ENCODE peak calls at places on chromosomes 13 and 19, in seven cellular contexts. Z, L, M, T, E, A and P are unnamed samples. For H3K36me3 and H3K4me1, the result is how much of the 10 kb centered on the place peaks cover.

GRCh38 chr13:94967183-94968039 is 255.1 kb upstream of the SOX21 start:
- DNase-seq in Z (no peak), L (no peak), M (peak), T (no peak), E (no peak), A (no peak), P (no peak)

GRCh38 chr19:21101511-21102242 is 19.7 kb downstream of the ZNF714 start:
- DNase-seq in Z (peak), L (no peak), M (no peak), T (no peak), E (no peak), A (no peak), P (no peak)

GRCh38 chr19:50490991-50491472 is 14.4 kb upstream of the GARIN5A start:
- DNase-seq in Z (no peak), L (peak), M (no peak), T (no peak), E (peak), A (no peak), P (no peak)

GRCh38 chr13:61002686-61003085 is 413.0 kb downstream of the PCDH20 start:
- DNase-seq in Z (no peak), L (no peak), M (no peak), T (no peak), E (no peak), A (no peak), P (no peak)

GRCh38 chr13:95087746-95088305 is 213.4 kb downstream of the ABCC4 start:
- DNase-seq in Z (peak), L (no peak), M (no peak), T (no peak), E (no peak), A (no peak), P (no peak)

GRCh38 chr19:4908311-4908710 is 990 bp upstream of the UHRF1 start:
- DNase-seq in Z (no peak), L (no peak), M (no peak), T (no peak), E (no peak), A (no peak), P (no peak)

GRCh38 chr19:18460900-18461299 is 23.0 kb upstream of the ISYNA1 start:
- DNase-seq in Z (peak), L (no peak), M (no peak), T (no peak), E (no peak), A (no peak), P (no peak)

GRCh38 chr13:114101325-114101821 is 31.1 kb downstream of the RASA3 start:
- DNase-seq in Z (no peak), L (peak), M (peak), T (no peak), E (peak), A (no peak), P (no peak)

GRCh38 chr13:20090349-20090748 is 70.5 kb downstream of the GJA3 start:
- DNase-seq in Z (no peak), L (no peak), M (no peak), T (no peak), E (no peak), A (no peak), P (no peak)

GRCh38 chr13:51764184-51765141 is 39.5 kb downstream of the DHRS12 start:
- DNase-seq in Z (no peak), L (no peak), M (no peak), T (no peak), E (peak), A (peak), P (peak)

GRCh38 chr19:17775991-17776803 is 18.7 kb upstream of the B3GNT3 start:
- DNase-seq in Z (no peak), L (no peak), M (no peak), T (no peak), E (no peak), A (no peak), P (no peak)

GRCh38 chr13:49308977-49309408 is 61.3 kb downstream of the CDADC1 start:
- DNase-seq in Z (no peak), L (peak), M (no peak), T (no peak), E (no peak), A (no peak), P (no peak)

GRCh38 chr13:63501702-63502101 is 2086.1 kb upstream of the PCDH20 start:
- DNase-seq in Z (no peak), L (no peak), M (no peak), T (no peak), E (no peak), A (no peak), P (no peak)

GRCh38 chr19:5934002-5934401 is 19.9 kb downstream of the CAPS start:
- DNase-seq in Z (no peak), L (no peak), M (no peak), T (no peak), E (no peak), A (no peak), P (no peak)

GRCh38 chr19:36040495-36040894 is 7.8 kb upstream of the CLIP3 start:
- DNase-seq in Z (no peak), L (no peak), M (no peak), T (no peak), E (no peak), A (no peak), P (no peak)
- H3K36me3 ChIP-seq in Z (under half), L (under half), M (under half), T (under half), E (under half), A (under half), P (under half)

GRCh38 chr13:75417006-75417384 is 65.0 kb downstream of the TBC1D4 start:
- DNase-seq in Z (no peak), L (no peak), M (no peak), T (no peak), E (no peak), A (no peak), P (no peak)

GRCh38 chr13:75411924-75412537 is 69.9 kb downstream of the TBC1D4 start:
- DNase-seq in Z (no peak), L (peak), M (no peak), T (no peak), E (no peak), A (no peak), P (no peak)

GRCh38 chr13:75416327-75417005 is 65.5 kb downstream of the TBC1D4 start:
- DNase-seq in Z (no peak), L (no peak), M (peak), T (no peak), E (no peak), A (no peak), P (no peak)

GRCh38 chr13:75415720-75416119 is 66.2 kb downstream of the TBC1D4 start:
- DNase-seq in Z (peak), L (no peak), M (no peak), T (no peak), E (no peak), A (no peak), P (no peak)

DNA sequence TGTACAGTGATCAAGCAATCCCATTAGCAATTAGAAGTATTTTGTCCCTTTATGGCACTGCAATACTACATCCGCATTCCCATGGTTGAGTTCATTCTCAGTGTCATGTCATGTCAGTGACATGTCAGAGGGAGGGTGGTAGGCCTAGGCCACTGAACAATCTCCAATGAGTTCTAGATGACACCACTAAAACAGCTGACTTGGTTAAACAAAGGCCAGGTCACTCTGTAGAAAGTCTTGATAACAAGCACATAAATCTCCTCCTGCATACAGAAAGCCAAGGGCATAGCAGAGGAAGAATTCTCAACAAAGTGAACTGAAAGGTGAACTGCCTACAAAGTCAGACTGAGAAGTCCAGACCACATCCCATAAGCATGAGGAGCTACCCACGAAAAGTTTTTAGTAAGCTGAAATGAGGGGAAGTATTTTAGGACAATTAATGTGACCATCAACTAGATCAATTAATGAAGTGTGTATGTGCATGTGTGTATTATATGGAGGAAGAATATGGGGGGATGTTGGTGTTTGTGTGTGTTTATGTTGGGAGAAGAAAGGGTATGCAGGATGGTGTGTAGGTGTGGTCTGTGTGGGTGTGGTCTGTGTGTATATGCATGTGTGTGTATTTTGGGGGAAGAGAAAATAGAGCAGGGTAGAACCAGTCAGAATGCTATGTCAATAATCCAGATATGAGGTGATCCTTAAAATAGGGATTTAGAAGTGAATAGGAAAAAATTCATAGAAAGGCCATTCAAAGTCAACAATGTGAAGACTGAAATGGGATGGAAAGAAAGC is 67.7 kb downstream of the TBC1D4 start:
- DNase-seq in Z (no peak), L (no peak), M (no peak), T (no peak), E (no peak), A (no peak), P (no peak)
- H3K27ac ChIP-seq in Z (no peak), L (no peak), M (no peak), T (no peak), E (no peak), A (no peak), P (no peak)

DNA sequence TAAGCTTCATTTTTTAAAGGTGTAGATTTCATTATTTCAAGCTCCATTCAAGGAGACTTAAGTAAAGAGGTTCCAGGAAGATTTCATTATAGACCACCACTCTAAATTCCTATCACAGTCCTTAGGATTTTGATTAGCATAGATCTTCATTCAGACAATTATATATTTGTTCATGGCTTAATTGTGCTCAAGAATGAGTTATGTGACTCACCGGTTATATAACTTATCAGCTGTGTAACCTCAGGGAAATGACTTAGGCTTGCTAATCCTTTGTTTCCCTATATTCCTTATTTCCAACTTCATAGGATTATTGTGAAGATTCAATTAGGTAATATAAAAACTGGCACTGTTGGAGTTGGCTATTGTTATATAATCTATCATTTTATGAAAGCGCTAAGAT is 632.8 kb upstream of the SPRY2 start:
- DNase-seq in Z (no peak), L (no peak), M (no peak), T (no peak), E (no peak), A (no peak), P (no peak)
- H3K4me1 ChIP-seq in Z (under half), L (under half), M (under half), T (under half), E (under half), A (under half), P (under half)

DNA sequence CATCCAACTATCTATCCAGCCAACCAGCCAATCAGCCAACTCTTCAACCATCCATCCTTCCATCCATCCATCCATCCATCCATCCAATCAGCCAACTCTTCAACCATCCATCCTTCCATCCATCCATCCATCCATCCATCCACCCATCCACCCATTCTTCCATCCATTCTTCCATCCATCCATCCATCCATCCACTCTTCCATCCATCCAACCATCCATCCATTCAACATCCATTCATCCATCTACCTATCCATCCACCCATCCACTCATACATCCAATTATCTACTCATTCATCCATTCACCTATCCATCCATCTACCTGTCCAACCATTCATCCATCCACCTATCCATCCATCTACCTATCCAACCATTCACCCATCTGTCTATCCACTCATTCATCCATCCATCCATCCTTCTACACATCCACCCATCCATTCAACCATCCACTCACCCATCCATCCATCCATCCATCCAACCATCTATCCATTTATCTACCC is 9.4 kb downstream of the ARHGEF18 start:
- DNase-seq in Z (no peak), L (no peak), M (no peak), T (no peak), E (no peak), A (no peak), P (no peak)
- H3K36me3 ChIP-seq in Z (under half), L (under half), M (under half), T (under half), E (under half), A (under half), P (under half)

GRCh38 chr13:99258210-99258860 is at the start of gene GPR18:
- DNase-seq in Z (no peak), L (no peak), M (no peak), T (no peak), E (no peak), A (no peak), P (peak)
- H3K27ac ChIP-seq in Z (no peak), L (no peak), M (no peak), T (no peak), E (no peak), A (peak), P (peak)

GRCh38 chr13:99962242-99962641 is 9.3 kb downstream of the ZIC5 start:
- DNase-seq in Z (no peak), L (no peak), M (no peak), T (no peak), E (no peak), A (no peak), P (no peak)

GRCh38 chr13:99965329-99966000 is 6.1 kb downstream of the ZIC5 start:
- DNase-seq in Z (no peak), L (no peak), M (no peak), T (no peak), E (no peak), A (no peak), P (no peak)

GRCh38 chr13:99960663-99961440 is 10.7 kb downstream of the ZIC5 start:
- DNase-seq in Z (no peak), L (no peak), M (no peak), T (no peak), E (no peak), A (no peak), P (no peak)

GRCh38 chr13:99961634-99962033 is 9.9 kb downstream of the ZIC5 start:
- DNase-seq in Z (no peak), L (no peak), M (no peak), T (no peak), E (no peak), A (no peak), P (no peak)

DNA sequence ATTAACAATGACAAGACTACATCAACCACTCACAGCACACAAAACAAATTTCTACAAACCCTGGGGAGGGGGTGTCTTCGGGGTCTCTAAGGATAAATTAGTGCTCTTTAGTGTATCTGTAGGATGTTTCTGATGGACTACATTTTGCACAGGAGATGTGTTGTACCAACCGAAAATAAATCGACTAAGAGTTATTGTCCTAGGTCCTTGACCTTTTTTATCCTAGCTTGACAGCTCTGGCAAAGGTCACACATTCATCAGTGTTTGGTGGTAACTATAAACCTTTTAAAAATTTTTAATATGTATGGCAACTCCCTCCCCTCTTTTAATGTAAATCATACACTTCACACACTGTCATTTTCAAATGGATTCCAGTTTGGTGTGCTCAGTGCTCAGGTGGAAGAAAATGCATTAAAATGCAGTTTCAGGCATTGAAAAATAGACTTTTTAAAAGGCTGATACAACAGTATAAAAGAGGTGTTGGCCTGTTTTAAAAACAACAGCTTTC is 7.7 kb downstream of the ZIC5 start:
- DNase-seq in Z (no peak), L (no peak), M (no peak), T (no peak), E (no peak), A (no peak), P (no peak)
- H3K4me1 ChIP-seq in Z (under half), L (under half), M (under half), T (under half), E (under half), A (under half), P (under half)

GRCh38 chr19:315811-316210 is 24.6 kb upstream of the PLPP2 start:
- DNase-seq in Z (no peak), L (no peak), M (no peak), T (no peak), E (no peak), A (no peak), P (no peak)
- H3K36me3 ChIP-seq in Z (half or more), L (under half), M (half or more), T (under half), E (under half), A (under half), P (under half)

GRCh38 chr13:41345921-41346589 is 35.0 kb downstream of the NAA16 start:
- DNase-seq in Z (no peak), L (no peak), M (no peak), T (no peak), E (no peak), A (no peak), P (no peak)
- H3K27ac ChIP-seq in Z (no peak), L (peak), M (no peak), T (peak), E (no peak), A (no peak), P (no peak)

GRCh38 chr19:16078311-16078758 is 2.0 kb downstream of the TPM4 start:
- DNase-seq in Z (peak), L (no peak), M (peak), T (no peak), E (peak), A (no peak), P (no peak)

GRCh38 chr19:16075430-16076153 is 703 bp upstream of the TPM4 start:
- DNase-seq in Z (peak), L (no peak), M (peak), T (no peak), E (peak), A (no peak), P (no peak)

GRCh38 chr19:16076154-16076957 is at the start of gene TPM4:
- DNase-seq in Z (peak), L (peak), M (peak), T (peak), E (peak), A (peak), P (peak)

GRCh38 chr19:16076958-16077611 is 790 bp downstream of the TPM4 start:
- DNase-seq in Z (peak), L (no peak), M (peak), T (no peak), E (peak), A (peak), P (no peak)

DNA sequence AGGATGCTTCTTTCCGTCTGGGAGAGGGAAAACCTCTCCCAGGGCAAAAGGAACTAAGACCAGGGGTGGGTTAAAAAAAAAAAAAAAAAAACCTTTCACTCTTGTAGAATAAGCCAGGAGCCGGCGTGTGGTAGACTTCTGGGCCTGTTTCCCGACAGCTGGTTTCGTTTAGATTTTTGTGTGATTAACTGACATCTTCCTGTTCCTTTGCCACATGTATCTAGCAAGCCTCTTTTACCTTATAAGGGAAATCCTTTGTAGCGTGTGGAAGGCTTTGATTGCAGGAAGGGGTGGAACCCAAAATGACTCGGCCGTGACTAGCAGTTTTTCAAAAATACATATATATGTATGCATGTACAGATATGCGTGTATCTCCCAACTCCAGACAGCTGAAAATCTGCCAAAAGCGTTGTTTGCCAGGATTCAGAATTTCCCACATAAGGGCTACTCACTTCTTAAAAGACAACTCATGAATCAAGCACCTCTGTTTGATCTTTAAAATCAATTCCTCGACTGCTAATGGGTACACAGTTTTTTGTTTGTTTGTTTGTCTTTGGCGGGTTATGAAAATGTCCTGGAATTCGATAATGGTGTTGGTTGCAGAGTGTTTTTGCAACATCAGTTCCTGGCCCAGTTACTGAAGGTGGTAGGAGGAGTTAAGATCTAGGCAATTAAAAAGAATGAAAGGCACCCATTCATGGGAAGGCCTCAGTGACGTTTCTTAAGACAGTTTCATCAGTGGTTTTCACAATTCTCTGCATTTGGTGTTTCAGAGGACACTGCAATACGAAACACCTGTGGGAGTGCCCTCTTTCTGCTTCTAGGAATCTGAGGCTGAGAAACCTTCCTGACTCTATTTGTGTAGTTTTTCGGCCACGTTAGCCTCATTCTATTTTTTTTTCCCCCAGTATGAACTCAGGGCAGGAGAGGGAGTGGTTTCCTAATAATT is 2.7 kb downstream of the TPM4 start:
- DNase-seq in Z (peak), L (no peak), M (peak), T (no peak), E (peak), A (peak), P (peak)
- H3K4me1 ChIP-seq in Z (under half), L (under half), M (under half), T (under half), E (under half), A (under half), P (half or more)

DNA sequence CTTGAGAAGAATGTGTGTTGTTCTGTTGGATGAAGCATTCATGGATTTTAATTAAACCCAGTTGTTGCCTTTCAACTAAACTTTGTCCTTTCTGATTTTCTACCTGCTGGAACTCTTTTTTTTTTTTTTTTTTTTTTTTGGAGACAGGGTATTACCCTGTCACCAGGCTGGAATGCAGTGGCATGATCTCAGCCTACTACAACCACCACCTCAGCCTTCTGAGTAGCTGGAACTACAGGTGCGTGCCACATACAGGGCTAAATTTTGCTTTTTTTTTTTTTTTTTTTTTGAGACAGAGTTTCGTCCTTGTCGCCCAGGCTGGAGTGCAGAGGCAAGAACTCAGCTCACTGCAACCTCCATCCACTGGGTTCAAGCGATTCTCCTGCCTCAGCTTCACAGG is 6.9 kb downstream of the ZNF791 start:
- DNase-seq in Z (peak), L (no peak), M (no peak), T (no peak), E (no peak), A (no peak), P (no peak)
- H3K36me3 ChIP-seq in Z (under half), L (under half), M (half or more), T (under half), E (under half), A (under half), P (under half)